ENCODE peak calls at places on chromosomes 4 and X, in ten cellular contexts. A, T, I, M, U, S, Y, W, E and Q are unnamed samples.

GRCh38 chrX:100680756-100681155 is 36.8 kb downstream of the SRPX2 start:
- DNase-seq in W (no peak), T (no peak), E (no peak), Y (peak), S (no peak), M (no peak), I (no peak), A (no peak), U (no peak), Q (no peak)

GRCh38 chr4:10164877-10165283 is 48.3 kb upstream of the WDR1 start:
- DNase-seq in W (peak), M (no peak), T (no peak), I (peak), E (peak), Y (peak), U (no peak), A (no peak), S (peak), Q (no peak)

GRCh38 chr4:150145090-150145949 is 67.1 kb downstream of the DCLK2 start:
- DNase-seq in M (no peak), E (no peak), T (no peak), I (no peak), U (no peak), A (no peak), Y (no peak), S (no peak), W (no peak), Q (no peak)

GRCh38 chr4:86367577-86367976 is 7.7 kb upstream of the MAPK10 start:
- DNase-seq in W (no peak), U (no peak), E (no peak), T (no peak), A (no peak), S (no peak), I (peak), M (no peak), Y (peak), Q (no peak)

GRCh38 chrX:44431206-44431605 is 87.7 kb upstream of the EFHC2 start:
- DNase-seq in I (peak), Y (peak), E (peak), S (no peak), T (no peak), M (no peak), A (no peak), U (no peak), W (peak), Q (no peak)

GRCh38 chr4:83731609-83732008 is 195.7 kb downstream of the GPAT3 start:
- DNase-seq in T (no peak), M (no peak), A (no peak), W (no peak), I (no peak), U (no peak), S (no peak), E (peak), Y (peak), Q (no peak)

GRCh38 chr4:127533028-127533700 is 99.6 kb upstream of the INTU start:
- DNase-seq in W (peak), E (no peak), M (no peak), S (no peak), U (no peak), A (peak), T (peak), Y (peak), I (peak), Q (peak)

GRCh38 chr4:123952530-123953274 is 556.1 kb downstream of the SPRY1 start:
- DNase-seq in U (no peak), I (peak), M (no peak), T (no peak), W (no peak), E (no peak), S (no peak), A (no peak), Y (peak), Q (no peak)

GRCh38 chrX:15465896-15466651 is 27.1 kb downstream of the PIR start:
- DNase-seq in A (no peak), Y (peak), T (no peak), E (no peak), W (peak), U (no peak), I (peak), M (no peak), S (no peak), Q (no peak)

GRCh38 chr4:144267084-144267483 is 126.6 kb upstream of the GYPA start:
- DNase-seq in Y (no peak), E (no peak), M (no peak), U (no peak), S (no peak), A (no peak), I (no peak), T (no peak), W (no peak), Q (no peak)

GRCh38 chrX:37926700-37927099 is 79.3 kb upstream of the DYNLT3 start:
- DNase-seq in E (no peak), M (no peak), W (peak), Y (peak), S (no peak), U (no peak), T (no peak), I (peak), A (no peak), Q (no peak)

GRCh38 chrX:125202486-125203378 is 116.9 kb upstream of the TEX13C start:
- DNase-seq in I (no peak), S (no peak), W (no peak), U (no peak), A (no peak), T (no peak), E (no peak), Y (no peak), M (no peak), Q (no peak)

GRCh38 chr4:96295143-96295763 is 455.4 kb downstream of the PDHA2 start:
- DNase-seq in A (no peak), W (no peak), M (no peak), I (no peak), T (no peak), S (no peak), Y (no peak), E (no peak), U (no peak), Q (no peak)

GRCh38 chrX:30283456-30284200 is 25.6 kb downstream of the NR0B1 start:
- DNase-seq in T (no peak), A (no peak), U (no peak), Y (peak), W (peak), I (peak), S (no peak), E (peak), M (no peak), Q (no peak)

GRCh38 chrX:37666516-37666915 is 19.1 kb upstream of the XK start:
- DNase-seq in E (no peak), U (no peak), I (peak), A (no peak), S (no peak), W (peak), M (no peak), Y (peak), T (no peak), Q (no peak)

GRCh38 chrX:36721990-36722389 is 286.2 kb upstream of the FAM47C start:
- DNase-seq in M (no peak), A (no peak), S (no peak), W (no peak), T (no peak), U (no peak), I (no peak), E (no peak), Y (no peak), Q (no peak)

GRCh38 chr4:113209652-113210320 is 160.3 kb downstream of the ANK2 start:
- DNase-seq in S (no peak), U (no peak), A (no peak), T (no peak), W (no peak), Y (no peak), M (no peak), I (no peak), E (no peak), Q (no peak)

GRCh38 chr4:142440093-142440492 is 406.0 kb downstream of the INPP4B start:
- DNase-seq in W (no peak), T (no peak), Y (no peak), M (no peak), U (no peak), I (peak), E (peak), A (no peak), S (no peak), Q (no peak)

GRCh38 chr4:56689231-56689630 is 8.1 kb upstream of the HOPX start:
- DNase-seq in T (no peak), E (no peak), A (no peak), Y (no peak), S (no peak), I (no peak), W (no peak), U (no peak), M (no peak), Q (no peak)

GRCh38 chrX:110413727-110414124 is 55.1 kb downstream of the RTL9 start:
- DNase-seq in I (no peak), M (no peak), Y (no peak), A (no peak), W (no peak), S (no peak), T (no peak), E (no peak), U (no peak), Q (no peak)

GRCh38 chrX:78330540-78330939 is 3.1 kb upstream of the CYSLTR1 start:
- DNase-seq in S (no peak), M (no peak), W (no peak), I (no peak), E (no peak), T (no peak), U (no peak), Y (no peak), A (no peak), Q (no peak)

GRCh38 chrX:50813843-50814661 is at the start of gene SHROOM4:
- DNase-seq in W (peak), E (peak), U (no peak), M (peak), I (peak), Y (peak), S (peak), T (peak), A (peak), Q (no peak)

GRCh38 chr4:55549888-55550287 is 3.2 kb upstream of the CLOCK start:
- DNase-seq in M (no peak), E (peak), Y (peak), U (no peak), I (peak), W (no peak), T (no peak), S (no peak), A (no peak), Q (no peak)

GRCh38 chrX:71253253-71254091 is 468 bp downstream of the ZMYM3 start:
- DNase-seq in M (peak), T (peak), U (peak), E (peak), A (peak), S (no peak), W (peak), Y (peak), I (peak), Q (peak)

GRCh38 chr4:142160509-142160908 is 524.1 kb downstream of the IL15 start:
- DNase-seq in T (no peak), I (no peak), E (no peak), W (peak), M (no peak), U (no peak), A (no peak), Y (peak), S (no peak), Q (no peak)

GRCh38 chrX:55907968-55908607 is 190.5 kb downstream of the RRAGB start:
- DNase-seq in S (peak), A (peak), I (peak), Y (peak), E (peak), M (peak), W (peak), U (peak), T (peak), Q (no peak)

GRCh38 chr4:5894266-5894665 is 1.4 kb upstream of the CRMP1 start:
- DNase-seq in W (no peak), E (no peak), I (no peak), M (no peak), A (no peak), S (no peak), T (no peak), Y (no peak), U (no peak), Q (no peak)

GRCh38 chr4:30760560-30760959 is 40.4 kb downstream of the PCDH7 start:
- DNase-seq in W (no peak), S (no peak), A (no peak), T (no peak), U (no peak), M (no peak), I (no peak), Y (no peak), E (no peak), Q (no peak)

GRCh38 chr4:53852343-53852742 is 212.1 kb downstream of the CHIC2 start:
- DNase-seq in W (no peak), U (no peak), E (no peak), S (no peak), I (no peak), Y (peak), A (no peak), M (no peak), T (no peak), Q (no peak)

GRCh38 chr4:152258804-152259708 is 276.8 kb downstream of the FBXW7 start:
- DNase-seq in M (no peak), U (no peak), W (peak), E (peak), I (peak), S (no peak), T (no peak), Y (peak), A (no peak), Q (no peak)